ENCODE peak calls at places on chromosomes 3 and 15, in six cellular contexts. Z, Q, Y, I, M and B are unnamed samples.

GRCh38 chr3:105686324-105686897 is 182.4 kb downstream of the CBLB start:
- DNase-seq in Z (no peak), Y (no peak), Q (no peak), M (peak), I (peak), B (peak)

GRCh38 chr3:57586778-57587177 is 10.4 kb downstream of the ARF4 start:
- DNase-seq in Q (no peak), I (no peak), Z (no peak), M (no peak), Y (no peak), B (no peak)

GRCh38 chr3:51395493-51396213 is 4.6 kb downstream of the RBM15B start:
- DNase-seq in Q (no peak), Z (no peak), I (no peak), M (no peak), Y (no peak), B (no peak)

GRCh38 chr3:17116007-17116659 is 231.4 kb downstream of the PLCL2 start:
- DNase-seq in Y (no peak), I (no peak), Q (no peak), Z (no peak), M (no peak), B (no peak)

GRCh38 chr3:156553705-156554356 is 1.1 kb downstream of the SSR3 start:
- DNase-seq in Z (peak), I (peak), Y (no peak), M (peak), Q (no peak), B (no peak)

GRCh38 chr15:92580521-92580920 is 75.1 kb downstream of the FAM174B start:
- DNase-seq in Q (no peak), Y (no peak), I (no peak), Z (no peak), M (no peak), B (no peak)

GRCh38 chr3:24145481-24145880 is 200.4 kb downstream of the NR1D2 start:
- DNase-seq in Y (no peak), M (peak), Q (no peak), Z (no peak), I (no peak), B (no peak)

GRCh38 chr15:66925721-66926120 is 139.7 kb upstream of the SMAD3 start:
- DNase-seq in Q (no peak), Z (no peak), Y (no peak), I (no peak), M (no peak), B (no peak)

GRCh38 chr15:65595960-65596359 is 15.0 kb downstream of the INTS14 start:
- DNase-seq in Q (no peak), I (no peak), Y (peak), Z (no peak), M (no peak), B (no peak)

GRCh38 chr3:119937229-119937628 is 155.3 kb downstream of the NR1I2 start:
- DNase-seq in Z (no peak), Q (no peak), I (no peak), M (peak), Y (no peak), B (no peak)

GRCh38 chr3:27528798-27529197 is 44.6 kb upstream of the SLC4A7 start:
- DNase-seq in Z (no peak), Q (no peak), M (no peak), Y (no peak), I (no peak), B (no peak)